ENCODE peak calls at places on chromosomes 7 and 10, in four cellular contexts. J, O, B and L are unnamed samples.

GRCh38 chr10:71725998-71726672 is 6.6 kb upstream of the C10orf105 start:
- DNase-seq in O (peak), B (peak), J (no peak), L (no peak)

GRCh38 chr7:150399861-150400778 is 21.0 kb downstream of the ZNF775 start:
- DNase-seq in O (no peak), J (no peak), B (peak), L (no peak)

GRCh38 chr7:69575651-69576050 is 22.6 kb upstream of the AUTS2 start:
- DNase-seq in J (no peak), O (no peak), B (no peak), L (no peak)

GRCh38 chr7:100342761-100343160 is 15.2 kb upstream of the PILRB start:
- DNase-seq in B (no peak), J (no peak), O (no peak), L (no peak)

GRCh38 chr10:60114765-60115586 is 208.6 kb upstream of the CCDC6 start:
- DNase-seq in B (peak), J (peak), O (peak), L (no peak)

GRCh38 chr7:30168800-30169584 is 34.2 kb downstream of the MTURN start:
- DNase-seq in B (peak), J (no peak), O (no peak), L (no peak)

GRCh38 chr7:114533151-114533550 is 118.5 kb downstream of the FOXP2 start:
- DNase-seq in J (no peak), O (no peak), B (no peak), L (no peak)

GRCh38 chr7:12949060-12950045 is 261.9 kb downstream of the ARL4A start:
- DNase-seq in J (no peak), O (no peak), B (no peak), L (peak)

GRCh38 chr10:116892873-116893685 is 43.8 kb downstream of the ENO4 start:
- DNase-seq in J (no peak), B (no peak), O (no peak), L (peak)

GRCh38 chr10:69939033-69939432 is 113.6 kb upstream of the MACROH2A2 start:
- DNase-seq in O (no peak), B (no peak), J (no peak), L (no peak)

GRCh38 chr7:90604383-90604782 is 8.3 kb downstream of the CDK14 start:
- DNase-seq in J (no peak), B (no peak), O (no peak), L (no peak)

GRCh38 chr10:48496105-48496830 is 108.6 kb downstream of the ARHGAP22 start:
- DNase-seq in J (no peak), O (no peak), B (no peak), L (peak)

GRCh38 chr7:16695621-16696237 is 49.7 kb downstream of the BZW2 start:
- DNase-seq in B (peak), O (peak), J (peak), L (peak)

GRCh38 chr7:43211693-43212092 is 99.2 kb downstream of the HECW1 start:
- DNase-seq in O (no peak), J (no peak), B (no peak), L (no peak)

GRCh38 chr7:133854739-133855138 is 272.4 kb upstream of the LRGUK start:
- DNase-seq in O (peak), J (peak), B (peak), L (peak)

GRCh38 chr7:28207486-28208158 is 27.0 kb upstream of the JAZF1 start:
- DNase-seq in B (peak), J (no peak), O (peak), L (no peak)

GRCh38 chr7:131015131-131015954 is 281.3 kb upstream of the KLF14 start:
- DNase-seq in B (peak), O (no peak), J (no peak), L (no peak)

GRCh38 chr10:87656431-87657072 is 3.1 kb upstream of the PAPSS2 start:
- DNase-seq in J (peak), B (peak), O (peak), L (no peak)
- TF ChIP-seq CTCF in J (peak), B (peak), O (peak), L (peak)

GRCh38 chr7:101702362-101702850 is 73.3 kb upstream of the MYL10 start:
- DNase-seq in O (peak), B (no peak), J (no peak), L (peak)
- TF ChIP-seq CTCF in O (no peak), B (no peak), J (no peak), L (no peak)

DNA sequence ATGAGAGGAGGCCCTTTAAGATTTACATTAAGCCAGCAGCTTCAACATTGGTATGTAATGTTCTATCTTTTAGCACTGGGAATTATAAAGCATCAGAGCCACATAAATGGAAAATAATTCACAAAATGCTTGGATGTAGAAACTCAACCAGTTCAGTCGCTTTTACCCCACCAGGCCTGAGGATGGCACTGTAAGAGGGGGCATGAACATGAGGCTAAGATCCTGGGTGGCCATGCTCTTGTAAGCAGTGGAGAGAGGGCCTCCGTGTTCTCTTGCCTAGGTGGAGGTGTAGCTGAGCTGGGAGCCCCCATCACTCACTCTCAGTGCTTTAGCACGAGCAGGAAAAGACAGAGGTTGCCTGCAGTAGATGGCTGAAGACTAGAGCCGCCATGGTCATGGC is 238.8 kb downstream of the FANK1 start:
- DNase-seq in B (peak), O (no peak), J (no peak), L (no peak)
- TF ChIP-seq CTCF in B (peak), O (no peak), J (peak), L (no peak)

DNA sequence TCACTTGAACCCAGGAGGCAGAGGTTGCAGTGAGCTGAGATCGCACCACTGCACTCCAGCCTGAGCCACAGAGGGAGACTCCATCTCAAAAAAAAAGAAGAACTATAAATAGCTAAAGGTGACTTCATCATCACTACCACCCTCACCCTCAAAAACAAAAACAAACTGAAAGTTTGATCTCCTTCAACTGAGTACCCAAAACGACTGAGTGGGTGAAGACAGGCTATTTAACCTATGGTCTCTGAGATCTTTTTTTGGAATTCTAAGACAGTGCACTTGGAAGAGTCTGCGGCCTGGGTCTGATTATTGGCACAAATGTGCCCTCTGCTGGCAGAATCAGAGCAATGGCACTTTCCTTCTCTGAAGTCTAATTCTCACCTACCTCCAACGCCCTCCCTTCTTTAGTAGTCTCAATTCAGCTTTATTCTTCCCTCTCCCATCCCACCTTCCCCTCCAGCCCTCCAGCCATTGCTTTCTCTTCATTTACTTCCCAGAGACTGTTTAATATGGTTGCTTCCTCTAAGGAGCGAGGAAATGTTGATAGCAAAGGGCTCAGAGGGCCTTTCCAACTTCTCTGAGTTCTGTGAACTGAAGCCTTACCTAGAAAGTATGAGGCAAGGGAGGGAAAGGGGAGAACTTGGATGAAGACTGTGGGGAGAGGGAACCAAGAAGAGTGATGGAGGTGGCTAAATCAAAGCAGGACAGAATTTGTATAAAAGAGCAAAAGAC is 2.9 kb upstream of the MYOZ1 start:
- DNase-seq in J (peak), O (peak), B (peak), L (peak)
- TF ChIP-seq CTCF in J (peak), O (peak), B (peak), L (peak)

GRCh38 chr10:93916257-93917063 is 22.7 kb downstream of the SLC35G1 start:
- DNase-seq in O (peak), J (peak), B (peak), L (no peak)
- TF ChIP-seq CTCF in O (peak), J (peak), B (peak), L (peak)

GRCh38 chr10:5684971-5685763 is 529 bp downstream of the TASOR2 start:
- DNase-seq in J (peak), B (peak), O (peak), L (peak)
- TF ChIP-seq CTCF in J (peak), B (peak), O (peak), L (peak)